ENCODE peak calls at places on chromosome 20, in four cellular contexts. A, Y, M and E are unnamed samples.

GRCh38 chr20:9416421-9416820 is 98.0 kb upstream of the LAMP5 start:
- DNase-seq in Y (no peak), A (no peak), M (no peak), E (no peak)

GRCh38 chr20:17504898-17505663 is 26.1 kb downstream of the BFSP1 start:
- DNase-seq in Y (peak; percentile 43), M (peak; percentile 25), A (peak; percentile 59), E (peak; percentile 58)

GRCh38 chr20:36848677-36849076 is 27.3 kb upstream of the TLDC2 start:
- DNase-seq in A (no peak), Y (no peak), M (no peak), E (no peak)

GRCh38 chr20:57007171-57007540 is 259.3 kb downstream of the BMP7 start:
- DNase-seq in A (no peak), M (peak; percentile 40), Y (no peak), E (no peak)

GRCh38 chr20:54250691-54251090 is 42.8 kb downstream of the PFDN4 start:
- DNase-seq in M (no peak), Y (no peak), A (no peak), E (no peak)

GRCh38 chr20:44138859-44139258 is 48.1 kb downstream of the JPH2 start:
- DNase-seq in Y (no peak), M (no peak), A (no peak), E (no peak)

GRCh38 chr20:11935754-11936551 is 18.3 kb downstream of the BTBD3 start:
- DNase-seq in M (no peak), A (no peak), Y (no peak), E (no peak)

GRCh38 chr20:34907616-34908469 is 31.4 kb downstream of the ACSS2 start:
- DNase-seq in M (no peak), A (peak; percentile 82), Y (peak; percentile 19), E (no peak)

GRCh38 chr20:38094373-38094775 is 60.8 kb downstream of the RPRD1B start:
- DNase-seq in A (no peak), M (peak; percentile 73), Y (peak; percentile 78), E (no peak)

GRCh38 chr20:40279390-40279789 is 409.6 kb downstream of the MAFB start:
- DNase-seq in Y (no peak), A (peak; percentile 61), M (no peak), E (no peak)

GRCh38 chr20:25389381-25389857 is 1.2 kb downstream of the ABHD12 start:
- DNase-seq in Y (peak; percentile 29), M (no peak), A (peak; percentile 13), E (no peak)

GRCh38 chr20:10034717-10035571 is at the start of gene ANKEF1:
- DNase-seq in M (no peak), A (peak; percentile 94), Y (peak; percentile 81), E (peak; percentile 81)

GRCh38 chr20:33993800-33994623 is at the start of gene RALY:
- DNase-seq in A (peak; percentile 82), M (no peak), Y (peak; percentile 86), E (peak; percentile 79)

GRCh38 chr20:60255426-60255825 is 297.2 kb downstream of the CDH26 start:
- DNase-seq in M (no peak), Y (no peak), A (peak; percentile 50), E (no peak)

GRCh38 chr20:62864207-62864606 is 2.6 kb upstream of the TCFL5 start:
- DNase-seq in A (no peak), M (no peak), Y (no peak), E (no peak)

GRCh38 chr20:50992336-50992732 is 30.6 kb downstream of the KCNG1 start:
- DNase-seq in A (no peak), M (no peak), Y (no peak), E (peak; percentile 49)

GRCh38 chr20:15740046-15740775 is 833.0 kb downstream of the KIF16B start:
- DNase-seq in A (no peak), Y (no peak), M (no peak), E (no peak)

GRCh38 chr20:29299811-29300578 is 1957.5 kb upstream of the DEFB115 start:
- DNase-seq in M (no peak), Y (no peak), A (no peak), E (no peak)

GRCh38 chr20:13173201-13173600 is 47.9 kb upstream of the ISM1 start:
- DNase-seq in M (no peak), A (no peak), Y (no peak), E (no peak)

GRCh38 chr20:4719190-4719589 is 2.5 kb upstream of the PRND start:
- DNase-seq in A (no peak), Y (no peak), M (no peak), E (no peak)

GRCh38 chr20:6502999-6503398 is 264.5 kb upstream of the BMP2 start:
- DNase-seq in A (no peak), Y (no peak), M (no peak), E (no peak)

GRCh38 chr20:11890331-11891080 is 27.2 kb upstream of the BTBD3 start:
- DNase-seq in Y (peak; percentile 82), M (peak; percentile 21), A (peak; percentile 96), E (peak; percentile 96)

GRCh38 chr20:17825949-17826843 is 126.4 kb downstream of the BANF2 start:
- DNase-seq in M (peak; percentile 74), A (no peak), Y (no peak), E (no peak)

GRCh38 chr20:10516529-10516928 is 81.4 kb downstream of the SLX4IP start:
- DNase-seq in M (no peak), Y (no peak), A (no peak), E (no peak)

GRCh38 chr20:38060536-38060935 is 27.0 kb downstream of the RPRD1B start:
- DNase-seq in A (no peak), Y (no peak), M (no peak), E (no peak)

GRCh38 chr20:61640171-61640570 is 388.1 kb downstream of the CDH4 start:
- DNase-seq in A (no peak), Y (no peak), M (no peak), E (no peak)
- TF ChIP-seq USF1 in A (no peak), Y (no peak), M (no peak), E (no peak)

GRCh38 chr20:21981607-21982344 is 276.3 kb downstream of the PAX1 start:
- DNase-seq in Y (no peak), A (no peak), M (no peak), E (no peak)
- TF ChIP-seq USF1 in Y (no peak), A (no peak), M (no peak), E (no peak)

DNA sequence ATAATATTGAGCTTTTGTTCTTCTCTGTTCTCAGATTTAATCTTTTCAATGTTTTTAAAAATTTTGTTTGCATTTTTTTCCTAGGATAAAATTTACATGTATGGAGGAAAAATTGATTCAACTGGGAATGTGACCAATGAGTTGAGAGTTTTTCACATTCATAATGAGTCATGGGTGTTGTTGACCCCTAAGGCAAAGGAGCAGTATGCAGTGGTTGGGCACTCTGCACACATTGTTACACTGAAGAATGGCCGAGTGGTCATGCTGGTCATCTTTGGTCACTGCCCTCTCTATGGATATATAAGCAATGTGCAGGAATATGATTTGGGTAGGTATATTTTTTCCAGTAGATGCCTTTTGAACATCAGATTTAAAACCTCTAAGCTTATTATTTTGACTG is 89.8 kb downstream of the ATRN start:
- DNase-seq in M (no peak), Y (no peak), A (no peak), E (no peak)
- TF ChIP-seq USF1 in M (no peak), Y (no peak), A (no peak), E (no peak)

GRCh38 chr20:46073024-46073423 is 16.7 kb downstream of the NCOA5 start:
- DNase-seq in A (no peak), Y (no peak), M (no peak), E (no peak)
- TF ChIP-seq USF1 in A (no peak), Y (no peak), M (no peak), E (no peak)

DNA sequence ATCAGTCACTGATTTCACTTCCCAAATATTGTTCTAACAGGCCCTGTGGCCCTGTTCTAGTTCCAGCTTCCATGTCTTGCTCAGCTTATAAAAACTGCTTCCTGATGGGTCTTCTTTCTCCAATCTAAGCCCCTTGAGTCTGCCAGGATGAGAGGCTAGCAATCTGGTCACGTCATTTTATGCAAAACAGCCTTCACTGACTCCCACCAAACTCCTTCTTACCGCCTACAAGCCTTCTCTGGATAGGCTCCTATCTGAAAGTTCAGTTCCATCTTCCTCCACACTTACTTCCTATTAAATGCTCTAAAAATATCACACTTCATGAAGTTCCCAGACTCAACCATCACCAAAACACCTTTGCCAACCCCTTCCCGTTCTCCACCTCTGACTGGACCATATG is 15.5 kb downstream of the CRNKL1 start:
- DNase-seq in M (no peak), Y (no peak), A (no peak), E (no peak)
- TF ChIP-seq USF1 in M (no peak), Y (no peak), A (no peak), E (no peak)

GRCh38 chr20:46327557-46327956 is 19.3 kb upstream of the CDH22 start:
- DNase-seq in M (no peak), Y (no peak), A (no peak), E (no peak)

GRCh38 chr20:46324379-46324778 is 16.1 kb upstream of the CDH22 start:
- DNase-seq in M (no peak), A (no peak), Y (no peak), E (no peak)

GRCh38 chr20:46325788-46326472 is 17.6 kb upstream of the CDH22 start:
- DNase-seq in M (no peak), A (no peak), Y (no peak), E (no peak)

GRCh38 chr20:46323557-46323956 is 15.3 kb upstream of the CDH22 start:
- DNase-seq in Y (no peak), M (no peak), A (no peak), E (no peak)

DNA sequence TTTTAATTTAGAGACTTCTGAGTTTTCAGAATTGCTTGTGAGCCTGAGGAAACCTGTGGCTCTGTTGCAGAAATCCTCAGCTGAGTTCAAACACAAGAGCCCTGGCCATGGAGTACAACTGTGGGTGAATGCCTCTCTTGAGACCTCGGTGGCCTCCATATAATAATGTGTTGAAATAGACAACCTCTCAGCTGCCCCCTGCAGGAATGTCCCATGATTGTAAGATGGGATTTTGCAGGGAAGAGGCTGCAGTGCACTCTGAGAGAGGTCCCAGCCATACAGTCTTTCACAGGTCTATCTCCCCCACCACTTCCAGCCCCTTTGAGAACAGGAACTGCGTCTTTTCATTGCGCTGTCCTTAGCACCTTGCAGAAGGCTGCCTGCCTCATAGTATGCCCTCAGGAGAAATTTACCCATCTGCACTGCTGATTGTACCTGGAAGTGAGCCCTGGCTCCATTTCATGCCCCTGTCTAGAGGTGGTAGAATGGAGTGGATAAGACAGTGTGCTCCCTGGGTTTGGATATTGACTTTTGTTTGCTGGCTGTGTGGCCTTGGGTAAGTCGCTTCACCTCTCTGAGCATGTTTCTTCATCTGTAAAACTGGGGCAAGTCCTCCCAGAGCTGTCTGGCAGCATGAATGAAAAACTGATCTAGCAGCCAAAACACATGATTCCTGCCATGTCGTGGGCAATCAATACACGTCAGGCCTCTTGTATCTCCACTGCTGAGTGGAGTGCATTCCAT is 16.8 kb upstream of the CDH22 start:
- DNase-seq in Y (peak; percentile 57), A (peak; percentile 71), M (no peak), E (peak; percentile 62)
- TF ChIP-seq USF1 in Y (no peak), A (no peak), M (no peak), E (no peak)

GRCh38 chr20:1382670-1383069 is 10.2 kb downstream of the FKBP1A start:
- DNase-seq in A (no peak), Y (no peak), M (no peak), E (no peak)
- TF ChIP-seq USF1 in A (no peak), Y (no peak), M (no peak), E (no peak)

GRCh38 chr20:31579245-31579644 is 25.8 kb upstream of the ID1 start:
- DNase-seq in M (no peak), A (no peak), Y (no peak), E (no peak)
- TF ChIP-seq USF1 in M (no peak), A (no peak), Y (no peak), E (no peak)